ENCODE peak calls at places on chromosomes 2 and 18, in four cellular contexts. B, K, J and C are unnamed samples.

GRCh38 chr2:9174771-9175441 is 31.7 kb upstream of the ASAP2 start:
- DNase-seq in J (no peak), K (no peak), B (no peak), C (no peak)

GRCh38 chr18:43882358-43882757 is 605.1 kb upstream of the SYT4 start:
- DNase-seq in B (no peak), K (no peak), J (no peak), C (no peak)

GRCh38 chr2:218908721-218909619 is 28.3 kb downstream of the WNT10A start:
- DNase-seq in K (peak; percentile 89), B (peak; percentile 94), J (peak; percentile 93), C (peak; percentile 95)

GRCh38 chr2:191165190-191165643 is 14.4 kb upstream of the STAT4 start:
- DNase-seq in J (peak; percentile 23), B (peak; percentile 5), K (no peak), C (peak; percentile 45)

GRCh38 chr2:221100467-221101089 is 471.5 kb downstream of the EPHA4 start:
- DNase-seq in B (no peak), K (no peak), J (no peak), C (peak; percentile 17)

GRCh38 chr2:101388232-101388631 is 929 bp upstream of the CREG2 start:
- DNase-seq in K (no peak), J (no peak), B (no peak), C (no peak)

GRCh38 chr2:219296631-219297391 is 12.4 kb downstream of the PTPRN start:
- DNase-seq in B (no peak), K (no peak), J (no peak), C (no peak)

GRCh38 chr2:16189019-16189850 is 248.9 kb downstream of the MYCN start:
- DNase-seq in B (no peak), J (no peak), K (no peak), C (no peak)

GRCh38 chr18:61718944-61719343 is 173.9 kb downstream of the RNF152 start:
- DNase-seq in J (no peak), K (no peak), B (no peak), C (no peak)

GRCh38 chr18:34976534-34976898 is 64.7 kb upstream of the MAPRE2 start:
- DNase-seq in K (no peak), B (no peak), J (no peak), C (no peak)

GRCh38 chr2:136767030-136767429 is 1.7 kb downstream of the THSD7B start:
- DNase-seq in B (no peak), K (no peak), J (no peak), C (no peak)

GRCh38 chr2:239400000-239400831 is 604 bp downstream of the HDAC4 start:
- DNase-seq in K (no peak), J (peak; percentile 32), B (peak; percentile 17), C (peak; percentile 11)

GRCh38 chr2:37633234-37633633 is 38.2 kb downstream of the CDC42EP3 start:
- DNase-seq in J (no peak), K (no peak), B (no peak), C (no peak)

GRCh38 chr18:51127664-51128063 is 69.8 kb downstream of the MEX3C start:
- DNase-seq in B (no peak), J (no peak), K (no peak), C (no peak)

GRCh38 chr2:75276093-75277055 is 77.1 kb upstream of the TACR1 start:
- DNase-seq in B (no peak), J (peak; percentile 11), K (no peak), C (no peak)

GRCh38 chr2:128311755-128312341 is 6.8 kb downstream of the HS6ST1 start:
- DNase-seq in B (no peak), J (no peak), K (no peak), C (no peak)

GRCh38 chr2:58918138-58918537 is 677.0 kb upstream of the FANCL start:
- DNase-seq in B (no peak), J (no peak), K (no peak), C (no peak)

GRCh38 chr2:200797242-200797770 is 14.4 kb upstream of the BZW1 start:
- DNase-seq in B (peak; percentile 54), J (peak; percentile 52), K (no peak), C (no peak)

GRCh38 chr2:166343467-166343866 is 32.3 kb downstream of the SCN9A start:
- DNase-seq in J (no peak), B (no peak), K (no peak), C (no peak)

GRCh38 chr2:224284134-224284946 is 117.6 kb downstream of the FAM124B start:
- DNase-seq in B (peak; percentile 15), J (peak; percentile 73), K (no peak), C (peak; percentile 9)

GRCh38 chr2:169664600-169664977 is 29.6 kb downstream of the CFAP210 start:
- DNase-seq in J (no peak), K (no peak), B (no peak), C (no peak)

GRCh38 chr18:52963481-52963880 is 623.5 kb downstream of the DCC start:
- DNase-seq in B (no peak), J (no peak), K (no peak), C (no peak)
- TF ChIP-seq BHLHE40 in B (no peak), J (no peak), K (no peak), C (no peak)

GRCh38 chr18:31516432-31516831 is 18.5 kb downstream of the DSG2 start:
- DNase-seq in B (no peak), J (no peak), K (no peak), C (no peak)
- TF ChIP-seq TARDBP in B (no peak), J (no peak), K (no peak), C (no peak)

GRCh38 chr2:24010477-24011277 is 792 bp downstream of the MFSD2B start:
- DNase-seq in J (no peak), K (no peak), B (peak; percentile 36), C (no peak)
- TF ChIP-seq BHLHE40 in J (no peak), K (no peak), B (no peak), C (no peak)

GRCh38 chr2:54559593-54560145 is 103.5 kb downstream of the SPTBN1 start:
- DNase-seq in B (peak; percentile 47), K (no peak), J (peak; percentile 83), C (no peak)
- TF ChIP-seq TARDBP in B (no peak), K (no peak), J (no peak), C (no peak)

GRCh38 chr2:160019374-160020098 is 42.9 kb downstream of the PLA2R1 start:
- DNase-seq in J (no peak), B (no peak), K (no peak), C (no peak)

GRCh38 chr2:160022162-160022561 is 40.3 kb downstream of the PLA2R1 start:
- DNase-seq in B (peak; percentile 14), J (no peak), K (no peak), C (no peak)
- TF ChIP-seq BHLHE40 in B (no peak), J (no peak), K (no peak), C (no peak)